ENCODE peak calls at places on chromosomes 12 and 14, in six cellular contexts. Q is AG10803; A is AG09319; N is stimulated activated CD8-positive, alpha-beta memory T cell treated with anti-CD3 and anti-CD28 coated beads, Interleukin-4, amount 100 ng/mL, for 1 hour; F is Right ventricle myocardium superior; K is activated T-cell treated with anti-CD3 and anti-CD28 coated beads for 24 hours. J is an unnamed sample.

GRCh38 chr14:99422220-99423010 is 58.2 kb downstream of the SETD3 start:
- DNase-seq in A (no peak), N (no peak), K (no peak), F (no peak), Q (no peak), J (no peak)

GRCh38 chr14:53032161-53032803 is 81.4 kb upstream of the FERMT2 start:
- DNase-seq in Q (peak), K (no peak), F (no peak), A (peak), N (no peak), J (no peak)

GRCh38 chr14:68219407-68219806 is 399.8 kb downstream of the RAD51B start:
- DNase-seq in Q (no peak), K (no peak), F (no peak), A (no peak), N (no peak), J (no peak)

GRCh38 chr12:10618338-10618987 is 5.1 kb upstream of the MAGOHB start:
- DNase-seq in A (peak), N (no peak), Q (peak), F (no peak), K (no peak), J (no peak)

GRCh38 chr12:2957816-2958431 is 1.3 kb upstream of the TEAD4 start:
- DNase-seq in A (no peak), N (no peak), K (no peak), F (no peak), Q (no peak), J (no peak)

GRCh38 chr12:104652910-104653309 is 196.2 kb downstream of the CHST11 start:
- DNase-seq in F (peak), N (no peak), K (no peak), A (no peak), Q (no peak), J (no peak)

GRCh38 chr14:90263748-90264449 is 7.5 kb downstream of the PSMC1 start:
- DNase-seq in N (no peak), F (no peak), Q (no peak), K (no peak), A (no peak), J (no peak)

GRCh38 chr14:101583006-101583708 is 21.9 kb downstream of the DIO3 start:
- DNase-seq in Q (no peak), F (peak), K (no peak), N (no peak), A (no peak), J (no peak)

GRCh38 chr14:49051328-49052060 is 534.7 kb downstream of the RPS29 start:
- DNase-seq in K (no peak), A (no peak), F (no peak), N (no peak), Q (peak), J (no peak)

GRCh38 chr12:42568952-42569916 is 20.3 kb downstream of the PRICKLE1 start:
- DNase-seq in A (no peak), Q (peak), N (no peak), F (no peak), K (no peak), J (no peak)

GRCh38 chr14:105411017-105411941 is 8.3 kb upstream of the MTA1 start:
- DNase-seq in Q (peak), A (no peak), K (no peak), N (no peak), F (no peak), J (peak)

GRCh38 chr12:121494093-121494787 is 86.6 kb downstream of the KDM2B start:
- DNase-seq in F (peak), Q (peak), N (peak), A (no peak), K (peak), J (peak)

GRCh38 chr12:79826267-79827128 is 108.4 kb downstream of the PPP1R12A start:
- DNase-seq in Q (no peak), K (no peak), A (no peak), F (no peak), N (no peak), J (no peak)

GRCh38 chr12:19387182-19387581 is 52.1 kb upstream of the AEBP2 start:
- DNase-seq in Q (no peak), N (no peak), F (no peak), K (no peak), A (no peak), J (no peak)

GRCh38 chr14:21440857-21441256 is 15.1 kb downstream of the CHD8 start:
- DNase-seq in Q (no peak), F (no peak), K (no peak), N (no peak), A (no peak), J (no peak)

GRCh38 chr14:69938751-69939150 is 59.5 kb downstream of the SMOC1 start:
- DNase-seq in Q (no peak), A (no peak), N (no peak), K (no peak), F (no peak), J (no peak)

GRCh38 chr12:30830751-30831150 is 76.0 kb upstream of the CAPRIN2 start:
- DNase-seq in Q (no peak), K (no peak), N (no peak), A (no peak), F (no peak), J (no peak)

GRCh38 chr12:83390186-83390585 is 703.5 kb downstream of the TMTC2 start:
- DNase-seq in A (no peak), F (no peak), Q (no peak), N (no peak), K (no peak), J (no peak)

GRCh38 chr14:100045687-100046344 is 19.4 kb upstream of the EVL start:
- DNase-seq in Q (peak), K (no peak), F (no peak), N (no peak), A (peak), J (no peak)

GRCh38 chr12:104213952-104214351 is 1.6 kb upstream of the TXNRD1 start:
- DNase-seq in F (no peak), N (no peak), A (peak), K (no peak), Q (peak), J (no peak)

GRCh38 chr14:31096255-31096654 is 70.1 kb upstream of the STRN3 start:
- DNase-seq in Q (peak), N (no peak), K (no peak), A (no peak), F (no peak), J (no peak)

GRCh38 chr14:66066991-66067788 is 419.0 kb upstream of the CCDC196 start:
- DNase-seq in N (no peak), F (no peak), K (no peak), A (no peak), Q (peak), J (no peak)

GRCh38 chr12:50825372-50825838 is 17.3 kb upstream of the TMPRSS12 start:
- DNase-seq in F (no peak), A (peak), Q (peak), K (no peak), N (no peak), J (no peak)

GRCh38 chr12:106601031-106601430 is 18.2 kb downstream of the RFX4 start:
- DNase-seq in F (no peak), Q (no peak), A (no peak), K (no peak), N (no peak), J (no peak)

GRCh38 chr12:47021298-47021697 is 58.1 kb upstream of the PCED1B start:
- DNase-seq in Q (peak), F (no peak), K (no peak), A (peak), N (no peak), J (no peak)

GRCh38 chr14:20811994-20812393 is 9.3 kb upstream of the RNASE1 start:
- DNase-seq in F (peak), N (no peak), A (no peak), K (no peak), Q (no peak), J (no peak)

GRCh38 chr12:87782838-87783237 is 246.4 kb downstream of the C12orf50 start:
- DNase-seq in A (no peak), Q (no peak), N (no peak), F (no peak), K (no peak), J (no peak)

J was measured in stimulated activated naive CD4-positive, alpha-beta T cell treated with Interleukin-2 at 50 U/mL for 16 hours.